ENCODE peak calls at places on chromosome 2, in six cellular contexts. K, S, P, M, V and Z are unnamed samples.

GRCh38 chr2:21095178-21095577 is 28.6 kb upstream of the TDRD15 start:
- DNase-seq in K (no peak), S (no peak), P (no peak), M (no peak), V (no peak), Z (no peak)

GRCh38 chr2:218428846-218429558 is 10.1 kb downstream of the VIL1 start:
- DNase-seq in K (no peak), S (peak), P (no peak), M (peak), V (no peak), Z (no peak)

GRCh38 chr2:141380625-141381012 is 750.2 kb downstream of the LRP1B start:
- DNase-seq in K (no peak), S (no peak), P (no peak), M (no peak), V (no peak), Z (no peak)

GRCh38 chr2:191048073-191048472 is 34.1 kb upstream of the STAT1 start:
- DNase-seq in K (no peak), S (no peak), P (no peak), M (no peak), V (peak), Z (no peak)

GRCh38 chr2:240603081-240603835 is 16.7 kb downstream of the CAPN10 start:
- DNase-seq in K (no peak), S (peak), P (no peak), M (peak), V (no peak), Z (no peak)

GRCh38 chr2:19346983-19347618 is 11.3 kb downstream of the OSR1 start:
- DNase-seq in K (no peak), S (no peak), P (no peak), M (no peak), V (no peak), Z (no peak)

GRCh38 chr2:237345891-237346640 is 67.9 kb downstream of the COL6A3 start:
- DNase-seq in K (no peak), S (no peak), P (no peak), M (no peak), V (peak), Z (no peak)

GRCh38 chr2:233692648-233693047 is at the start of gene UGT1A6:
- DNase-seq in K (no peak), S (no peak), P (no peak), M (no peak), V (no peak), Z (no peak)

GRCh38 chr2:18404141-18404540 is 156.3 kb downstream of the RDH14 start:
- DNase-seq in K (no peak), S (no peak), P (no peak), M (no peak), V (peak), Z (no peak)

GRCh38 chr2:38148501-38148900 is 72.5 kb upstream of the CYP1B1 start:
- DNase-seq in K (no peak), S (no peak), P (peak), M (no peak), V (peak), Z (peak)

GRCh38 chr2:101972621-101973434 is 18.9 kb upstream of the IL1R2 start:
- DNase-seq in K (no peak), S (no peak), P (peak), M (no peak), V (peak), Z (peak)

GRCh38 chr2:151976945-151977353 is 121.9 kb downstream of the CACNB4 start:
- DNase-seq in K (no peak), S (no peak), P (no peak), M (no peak), V (no peak), Z (no peak)

GRCh38 chr2:203280428-203281064 is 41.7 kb downstream of the CYP20A1 start:
- DNase-seq in K (no peak), S (no peak), P (no peak), M (no peak), V (peak), Z (no peak)

GRCh38 chr2:39227628-39228412 is 15.9 kb downstream of the CDKL4 start:
- DNase-seq in K (peak), S (peak), P (peak), M (peak), V (peak), Z (peak)

GRCh38 chr2:214591359-214591758 is 180.5 kb downstream of the VWC2L start:
- DNase-seq in K (no peak), S (no peak), P (no peak), M (no peak), V (no peak), Z (no peak)

GRCh38 chr2:68476454-68476853 is 9.1 kb downstream of the APLF start:
- DNase-seq in K (no peak), S (no peak), P (no peak), M (no peak), V (no peak), Z (no peak)

GRCh38 chr2:216188268-216188850 is 79.2 kb downstream of the XRCC5 start:
- DNase-seq in K (peak), S (no peak), P (no peak), M (no peak), V (peak), Z (no peak)

GRCh38 chr2:64562148-64562784 is 38.1 kb downstream of the AFTPH start:
- DNase-seq in K (no peak), S (no peak), P (no peak), M (no peak), V (peak), Z (no peak)

GRCh38 chr2:219223831-219224610 is 5.3 kb upstream of the ABCB6 start:
- DNase-seq in K (no peak), S (no peak), P (no peak), M (no peak), V (no peak), Z (no peak)

GRCh38 chr2:174590928-174591648 is 6.5 kb downstream of the WIPF1 start:
- DNase-seq in K (no peak), S (no peak), P (no peak), M (no peak), V (peak), Z (no peak)

GRCh38 chr2:32647180-32647651 is 19.4 kb downstream of the TTC27 start:
- DNase-seq in K (no peak), S (no peak), P (peak), M (no peak), V (peak), Z (no peak)

GRCh38 chr2:20997953-20998722 is 45.7 kb downstream of the APOB start:
- DNase-seq in K (no peak), S (no peak), P (no peak), M (no peak), V (no peak), Z (peak)

GRCh38 chr2:72965770-72966430 is 48.6 kb downstream of the EMX1 start:
- DNase-seq in K (no peak), S (peak), P (no peak), M (peak), V (no peak), Z (no peak)

GRCh38 chr2:157874278-157874825 is 1.8 kb downstream of the ACVR1 start:
- DNase-seq in K (peak), S (peak), P (peak), M (peak), V (peak), Z (no peak)

GRCh38 chr2:145546091-145546490 is 1026.2 kb upstream of the ZEB2 start:
- DNase-seq in K (peak), S (no peak), P (no peak), M (no peak), V (peak), Z (no peak)

GRCh38 chr2:239892480-239893235 is 132.5 kb downstream of the NDUFA10 start:
- DNase-seq in K (no peak), S (no peak), P (no peak), M (no peak), V (no peak), Z (no peak)

GRCh38 chr2:26846881-26847662 is 860 bp upstream of the DPYSL5 start:
- DNase-seq in K (no peak), S (peak), P (no peak), M (no peak), V (no peak), Z (no peak)

GRCh38 chr2:41728757-41729338 is 319.0 kb upstream of the PKDCC start:
- DNase-seq in K (no peak), S (no peak), P (peak), M (no peak), V (no peak), Z (no peak)
- H3K27ac ChIP-seq in K (no peak), S (no peak), P (no peak), M (no peak), V (no peak), Z (no peak)

GRCh38 chr2:74559912-74560311 is 5.4 kb downstream of the DOK1 start:
- DNase-seq in K (no peak), S (no peak), P (no peak), M (no peak), V (no peak), Z (no peak)

GRCh38 chr2:74556159-74556558 is 1.6 kb downstream of the DOK1 start:
- DNase-seq in K (no peak), S (no peak), P (no peak), M (no peak), V (no peak), Z (no peak)

GRCh38 chr2:74556831-74557370 is 2.4 kb downstream of the DOK1 start:
- DNase-seq in K (no peak), S (no peak), P (no peak), M (no peak), V (no peak), Z (no peak)

GRCh38 chr2:74560591-74560990 is 6.1 kb downstream of the DOK1 start:
- DNase-seq in K (no peak), S (no peak), P (no peak), M (no peak), V (peak), Z (no peak)

GRCh38 chr2:74558284-74559230 is 4.0 kb downstream of the DOK1 start:
- DNase-seq in K (no peak), S (no peak), P (peak), M (no peak), V (peak), Z (peak)
- H3K27ac ChIP-seq in K (no peak), S (no peak), P (no peak), M (no peak), V (no peak), Z (peak)

DNA sequence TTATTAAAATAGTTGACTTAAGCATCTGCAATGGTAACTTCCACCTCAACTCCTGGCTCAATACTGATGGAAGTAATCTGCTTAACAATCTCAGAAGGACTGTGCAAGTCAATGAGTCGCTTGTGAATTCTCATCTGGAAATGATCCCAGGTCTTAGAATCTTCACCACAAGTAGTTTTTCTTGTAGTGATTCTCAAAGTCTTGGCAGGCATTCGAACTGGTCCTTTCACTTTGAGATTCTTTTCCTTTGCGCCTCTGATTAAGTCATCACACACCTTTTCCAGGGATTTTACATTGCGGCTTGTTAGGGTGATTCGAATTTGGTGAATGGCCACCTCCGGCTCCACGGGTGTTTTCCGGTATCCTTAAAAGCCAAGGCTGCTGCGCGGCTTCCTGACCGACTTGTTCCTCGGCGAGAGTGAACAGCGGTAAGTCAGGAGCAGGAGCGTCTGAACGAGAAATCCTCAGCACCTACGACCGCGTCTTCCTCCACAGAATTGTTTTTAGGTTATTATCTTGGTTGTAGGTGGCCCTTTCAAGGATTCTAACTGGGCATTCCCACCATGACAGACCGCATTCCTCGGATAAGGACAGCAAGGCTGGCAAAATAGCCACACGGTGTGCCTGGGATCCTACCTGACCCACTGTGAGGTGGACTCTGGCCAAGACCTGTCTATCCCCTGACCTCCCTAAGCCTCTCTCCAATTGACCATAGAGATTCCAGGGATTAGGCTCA is 23.8 kb upstream of the SLC20A1 start:
- DNase-seq in K (no peak), S (no peak), P (no peak), M (no peak), V (peak), Z (no peak)
- H3K27ac ChIP-seq in K (no peak), S (no peak), P (no peak), M (no peak), V (peak), Z (no peak)

GRCh38 chr2:176174850-176175728 is 13.4 kb upstream of the HOXD1 start:
- DNase-seq in K (peak), S (peak), P (peak), M (no peak), V (no peak), Z (peak)
- H3K27ac ChIP-seq in K (no peak), S (peak), P (no peak), M (no peak), V (no peak), Z (no peak)

GRCh38 chr2:170553748-170554147 is 161.4 kb upstream of the SP5 start:
- DNase-seq in K (no peak), S (no peak), P (no peak), M (no peak), V (no peak), Z (no peak)
- H3K27ac ChIP-seq in K (no peak), S (no peak), P (no peak), M (no peak), V (no peak), Z (no peak)